ENCODE peak calls at places on chromosomes 2 and 18, in four cellular contexts. X, Y, Q and T are unnamed samples.

GRCh38 chr2:188580738-188581137 is 289.1 kb downstream of the GULP1 start:
- DNase-seq in Q (no peak), Y (no peak), X (no peak), T (no peak)

GRCh38 chr2:60552851-60553495 is 481 bp downstream of the BCL11A start:
- DNase-seq in X (no peak), Q (no peak), Y (no peak), T (no peak)

GRCh38 chr18:23964282-23965238 is 50.0 kb upstream of the TTC39C start:
- DNase-seq in Y (peak; percentile 44), X (peak; percentile 71), Q (no peak), T (no peak)

GRCh38 chr2:98346259-98347236 is at the start of gene CNGA3:
- DNase-seq in Y (no peak), Q (peak; percentile 75), X (peak; percentile 46), T (peak; percentile 45)

GRCh38 chr2:171523969-171524401 is 1.7 kb downstream of the CYBRD1 start:
- DNase-seq in Y (no peak), Q (peak; percentile 21), X (no peak), T (no peak)

GRCh38 chr2:54651291-54651690 is 72.2 kb upstream of the EML6 start:
- DNase-seq in Q (no peak), X (no peak), Y (no peak), T (no peak)

GRCh38 chr2:30803281-30803680 is 4.0 kb downstream of the CAPN13 start:
- DNase-seq in Q (no peak), Y (no peak), X (no peak), T (no peak)

GRCh38 chr18:3554091-3554601 is 104.2 kb downstream of the TGIF1 start:
- DNase-seq in X (no peak), Y (no peak), Q (peak; percentile 70), T (no peak)

GRCh38 chr2:241014764-241015163 is 16.3 kb downstream of the SNED1 start:
- DNase-seq in X (no peak), Q (no peak), Y (no peak), T (no peak)

GRCh38 chr18:79548986-79549637 is 130.5 kb upstream of the CTDP1 start:
- DNase-seq in Q (no peak), Y (no peak), X (no peak), T (no peak)

GRCh38 chr18:63421514-63421913 is 762 bp downstream of the VPS4B start:
- DNase-seq in Q (no peak), Y (no peak), X (no peak), T (no peak)

GRCh38 chr2:24269270-24269669 is 91.1 kb downstream of the ITSN2 start:
- DNase-seq in Y (no peak), Q (no peak), X (no peak), T (no peak)

GRCh38 chr2:85389139-85389538 is 21.0 kb downstream of the CAPG start:
- DNase-seq in X (no peak), Y (no peak), Q (no peak), T (no peak)

GRCh38 chr2:179332903-179333302 is 68.3 kb upstream of the SESTD1 start:
- DNase-seq in Q (no peak), Y (no peak), X (no peak), T (no peak)

GRCh38 chr2:20365249-20365817 is 14.7 kb upstream of the PUM2 start:
- DNase-seq in X (no peak), Q (no peak), Y (peak; percentile 86), T (peak; percentile 73)

GRCh38 chr2:240060977-240061591 is 7.8 kb upstream of the OR6B3 start:
- DNase-seq in Q (peak; percentile 38), X (peak; percentile 77), Y (peak; percentile 15), T (peak; percentile 54)

GRCh38 chr2:156340377-156340776 is 7.9 kb upstream of the NR4A2 start:
- DNase-seq in X (no peak), Y (no peak), Q (no peak), T (no peak)

GRCh38 chr2:98730053-98730850 is 680 bp downstream of the MGAT4A start:
- DNase-seq in X (peak; percentile 74), Q (peak; percentile 50), Y (no peak), T (no peak)

GRCh38 chr2:100214265-100214961 is 72.0 kb upstream of the AFF3 start:
- DNase-seq in Q (no peak), X (peak; percentile 20), Y (no peak), T (no peak)

GRCh38 chr2:29920130-29920577 is 1.2 kb downstream of the ALK start:
- DNase-seq in Y (no peak), X (peak; percentile 44), Q (peak; percentile 93), T (peak; percentile 60)

GRCh38 chr2:170340693-170341068 is 162.7 kb downstream of the MYO3B start:
- DNase-seq in X (no peak), Q (no peak), Y (no peak), T (no peak)

GRCh38 chr2:199810422-199811250 is 40.4 kb downstream of the FTCDNL1 start:
- DNase-seq in Y (no peak), Q (no peak), X (no peak), T (no peak)

GRCh38 chr18:3099327-3099726 is 86.4 kb upstream of the LPIN2 start:
- DNase-seq in Q (no peak), X (no peak), Y (no peak), T (no peak)

GRCh38 chr2:226360658-226361057 is 439.0 kb downstream of the IRS1 start:
- DNase-seq in Q (no peak), X (no peak), Y (no peak), T (no peak)

GRCh38 chr2:196277002-196277401 is 105.6 kb upstream of the STK17B start:
- DNase-seq in X (peak; percentile 52), Q (no peak), Y (no peak), T (peak; percentile 39)

GRCh38 chr2:12577567-12577966 is 139.2 kb upstream of the TRIB2 start:
- DNase-seq in Q (no peak), X (no peak), Y (no peak), T (no peak)

GRCh38 chr2:130966149-130967019 is 126.9 kb downstream of the FAM168B start:
- DNase-seq in X (no peak), Y (no peak), Q (no peak), T (no peak)

GRCh38 chr2:130964931-130965330 is 128.2 kb downstream of the ARHGEF4 start:
- DNase-seq in Y (no peak), Q (no peak), X (no peak), T (no peak)

GRCh38 chr2:130963058-130963848 is 126.5 kb downstream of the ARHGEF4 start:
- DNase-seq in Y (no peak), X (no peak), Q (peak; percentile 44), T (peak; percentile 36)

GRCh38 chr2:130967020-130967495 is 126.2 kb downstream of the FAM168B start:
- DNase-seq in Q (no peak), Y (no peak), X (no peak), T (no peak)

DNA sequence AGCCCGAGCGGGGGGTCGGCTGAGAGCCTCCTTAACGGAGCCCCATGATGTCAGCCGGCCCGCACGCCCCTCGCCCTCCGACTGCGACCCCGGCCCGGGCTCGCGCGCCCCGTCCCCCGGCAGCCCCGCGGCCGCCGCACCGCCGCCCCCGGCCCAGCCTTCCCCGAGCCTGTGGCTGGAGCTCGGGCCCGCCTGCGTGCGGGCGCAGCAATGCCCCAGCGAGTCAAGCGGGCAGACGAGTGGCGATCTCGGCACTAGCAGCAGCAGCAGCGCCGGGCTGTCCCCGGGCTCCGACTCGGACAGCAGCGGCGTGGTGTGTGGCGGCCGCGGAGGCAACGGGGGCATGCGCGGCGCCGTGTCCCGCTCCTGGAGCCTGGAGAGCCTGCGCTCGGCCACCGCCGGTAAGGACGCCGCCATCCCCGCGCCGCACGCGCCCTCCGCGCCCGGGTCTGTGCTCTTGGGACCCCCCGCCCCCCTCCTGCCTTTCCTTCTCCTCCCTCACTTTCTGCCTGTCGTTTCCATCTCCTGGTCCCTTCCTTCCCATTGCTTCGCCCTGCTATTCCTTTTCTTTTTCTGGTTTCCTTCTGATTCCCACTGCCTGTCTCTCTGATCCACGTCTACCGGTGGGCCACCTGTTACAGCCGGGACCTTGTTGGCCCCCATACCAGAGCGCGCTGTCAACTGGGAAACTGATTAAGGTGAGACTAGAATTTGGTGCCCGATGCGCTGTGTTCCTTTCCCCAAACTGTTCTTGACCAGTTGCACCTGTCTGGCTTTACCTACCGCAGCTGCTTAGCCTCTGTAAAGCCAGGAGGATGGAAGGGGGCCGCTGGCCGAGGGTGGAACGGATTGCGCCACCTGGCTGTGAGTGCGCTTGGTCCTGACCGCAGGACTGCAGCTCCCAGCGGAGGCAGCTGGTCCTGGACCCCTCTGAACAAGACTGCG is 127.4 kb downstream of the ARHGEF4 start:
- DNase-seq in Y (no peak), Q (peak; percentile 74), X (peak; percentile 17), T (peak; percentile 60)
- TF ChIP-seq CTCF in Y (peak; percentile 20), Q (peak; percentile 30), X (no peak), T (no peak)

GRCh38 chr2:38076250-38076709 is 329 bp upstream of the CYP1B1 start:
- DNase-seq in Q (peak; percentile 78), X (peak; percentile 57), Y (no peak), T (peak; percentile 84)
- TF ChIP-seq CTCF in Q (no peak), X (no peak), Y (peak; percentile 29), T (no peak)

GRCh38 chr2:159035790-159036411 is 67.5 kb downstream of the TANC1 start:
- DNase-seq in Q (peak; percentile 68), X (peak; percentile 86), Y (no peak), T (no peak)
- TF ChIP-seq CTCF in Q (peak; percentile 11), X (peak; percentile 8), Y (peak; percentile 18), T (no peak)

DNA sequence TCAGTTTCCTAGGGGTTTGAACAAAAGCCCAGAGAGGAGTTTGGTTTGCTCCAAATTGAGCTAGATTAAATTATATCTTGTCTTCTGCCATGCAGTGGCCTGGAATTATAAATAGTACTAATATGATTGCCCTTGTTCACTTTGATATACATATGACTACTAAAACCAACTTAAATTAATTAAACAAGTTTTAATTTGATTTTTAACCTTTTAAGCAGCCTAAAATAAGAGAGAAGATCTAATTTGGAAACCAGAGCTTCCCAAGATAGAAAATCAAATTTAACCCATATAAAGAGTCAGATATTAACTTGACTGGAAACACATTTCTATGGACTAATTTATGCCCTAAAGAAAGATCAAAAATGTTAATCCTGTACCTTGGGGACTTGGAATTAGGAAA is 444.5 kb upstream of the SLC8A1 start:
- DNase-seq in X (no peak), Y (no peak), Q (no peak), T (no peak)
- TF ChIP-seq CTCF in X (no peak), Y (no peak), Q (no peak), T (no peak)

GRCh38 chr2:42804891-42805290 is 12.5 kb upstream of the HAAO start:
- DNase-seq in Q (no peak), X (no peak), Y (no peak), T (no peak)
- TF ChIP-seq CTCF in Q (no peak), X (no peak), Y (no peak), T (no peak)

GRCh38 chr18:59715966-59716369 is 18.7 kb upstream of the CCBE1 start:
- DNase-seq in X (no peak), Q (no peak), Y (no peak), T (no peak)
- TF ChIP-seq CTCF in X (no peak), Q (no peak), Y (no peak), T (no peak)